ENCODE peak calls at places on chromosomes 1 and 21, in seven cellular contexts. E, S, C, U, F, P and B are unnamed samples.

GRCh38 chr1:25054526-25054925 is 124.5 kb upstream of the RUNX3 start:
- DNase-seq in E (no peak), S (no peak), C (no peak), U (no peak), F (no peak), P (no peak), B (no peak)

GRCh38 chr1:108767708-108768107 is 21.2 kb downstream of the STXBP3 start:
- DNase-seq in E (no peak), S (no peak), C (no peak), U (no peak), F (no peak), P (no peak), B (no peak)

GRCh38 chr1:35432231-35432630 is 125.0 kb downstream of the KIAA0319L start:
- DNase-seq in E (no peak), S (no peak), C (no peak), U (no peak), F (no peak), P (no peak), B (no peak)

GRCh38 chr1:157272264-157272663 is 134.1 kb upstream of the ETV3 start:
- DNase-seq in E (no peak), S (no peak), C (no peak), U (no peak), F (no peak), P (no peak), B (no peak)

GRCh38 chr1:8182034-8182761 is 135.7 kb upstream of the SLC45A1 start:
- DNase-seq in E (peak), S (no peak), C (peak), U (no peak), F (peak), P (peak), B (no peak)

GRCh38 chr1:37255868-37256267 is 218.5 kb upstream of the ZC3H12A start:
- DNase-seq in E (no peak), S (no peak), C (no peak), U (no peak), F (no peak), P (no peak), B (no peak)

GRCh38 chr1:38114633-38115032 is 68.0 kb upstream of the POU3F1 start:
- DNase-seq in E (no peak), S (no peak), C (no peak), U (no peak), F (no peak), P (no peak), B (no peak)

GRCh38 chr1:156151093-156151688 is 2.2 kb upstream of the SEMA4A start:
- DNase-seq in E (peak), S (peak), C (peak), U (no peak), F (peak), P (peak), B (no peak)

GRCh38 chr1:155873860-155874259 is 14.5 kb downstream of the SYT11 start:
- DNase-seq in E (peak), S (no peak), C (peak), U (peak), F (no peak), P (peak), B (peak)

GRCh38 chr1:173440430-173440829 is 36.7 kb upstream of the PRDX6 start:
- DNase-seq in E (no peak), S (no peak), C (no peak), U (no peak), F (no peak), P (no peak), B (no peak)

GRCh38 chr1:25906644-25907300 is 553 bp upstream of the STMN1 start:
- DNase-seq in E (peak), S (no peak), C (no peak), U (no peak), F (no peak), P (no peak), B (no peak)

GRCh38 chr1:109229531-109230127 is 15.9 kb downstream of the SARS1 start:
- DNase-seq in E (no peak), S (no peak), C (no peak), U (no peak), F (no peak), P (no peak), B (no peak)

GRCh38 chr1:10399487-10399917 is 638 bp downstream of the PGD start:
- DNase-seq in E (peak), S (no peak), C (peak), U (no peak), F (no peak), P (peak), B (no peak)

GRCh38 chr1:157198619-157199420 is 60.6 kb upstream of the ETV3 start:
- DNase-seq in E (peak), S (no peak), C (no peak), U (no peak), F (no peak), P (no peak), B (no peak)

GRCh38 chr1:43366179-43366578 is 1.6 kb downstream of the ELOVL1 start:
- DNase-seq in E (peak), S (no peak), C (no peak), U (no peak), F (no peak), P (no peak), B (no peak)

GRCh38 chr1:84327830-84328229 is 26.3 kb downstream of the SAMD13 start:
- DNase-seq in E (no peak), S (no peak), C (no peak), U (no peak), F (no peak), P (no peak), B (no peak)

GRCh38 chr1:67052741-67053534 is 1.0 kb downstream of the SLC35D1 start:
- DNase-seq in E (peak), S (no peak), C (peak), U (no peak), F (peak), P (peak), B (no peak)

GRCh38 chr1:240044620-240045019 is 47.1 kb upstream of the FMN2 start:
- DNase-seq in E (no peak), S (no peak), C (no peak), U (no peak), F (no peak), P (no peak), B (peak)

GRCh38 chr1:43703836-43704235 is 3.5 kb upstream of the ST3GAL3 start:
- DNase-seq in E (peak), S (no peak), C (no peak), U (no peak), F (no peak), P (no peak), B (no peak)

GRCh38 chr1:77516106-77516505 is 166.4 kb downstream of the ZZZ3 start:
- DNase-seq in E (no peak), S (no peak), C (no peak), U (no peak), F (no peak), P (no peak), B (no peak)

GRCh38 chr1:77513839-77514763 is 168.4 kb downstream of the ZZZ3 start:
- DNase-seq in E (peak), S (no peak), C (peak), U (peak), F (no peak), P (peak), B (peak)

GRCh38 chr1:77509898-77510297 is 172.6 kb downstream of the ZZZ3 start:
- DNase-seq in E (no peak), S (no peak), C (no peak), U (no peak), F (no peak), P (no peak), B (no peak)

GRCh38 chr1:77511440-77511840 is 171.0 kb downstream of the ZZZ3 start:
- DNase-seq in E (peak), S (no peak), C (peak), U (no peak), F (no peak), P (peak), B (peak)

DNA sequence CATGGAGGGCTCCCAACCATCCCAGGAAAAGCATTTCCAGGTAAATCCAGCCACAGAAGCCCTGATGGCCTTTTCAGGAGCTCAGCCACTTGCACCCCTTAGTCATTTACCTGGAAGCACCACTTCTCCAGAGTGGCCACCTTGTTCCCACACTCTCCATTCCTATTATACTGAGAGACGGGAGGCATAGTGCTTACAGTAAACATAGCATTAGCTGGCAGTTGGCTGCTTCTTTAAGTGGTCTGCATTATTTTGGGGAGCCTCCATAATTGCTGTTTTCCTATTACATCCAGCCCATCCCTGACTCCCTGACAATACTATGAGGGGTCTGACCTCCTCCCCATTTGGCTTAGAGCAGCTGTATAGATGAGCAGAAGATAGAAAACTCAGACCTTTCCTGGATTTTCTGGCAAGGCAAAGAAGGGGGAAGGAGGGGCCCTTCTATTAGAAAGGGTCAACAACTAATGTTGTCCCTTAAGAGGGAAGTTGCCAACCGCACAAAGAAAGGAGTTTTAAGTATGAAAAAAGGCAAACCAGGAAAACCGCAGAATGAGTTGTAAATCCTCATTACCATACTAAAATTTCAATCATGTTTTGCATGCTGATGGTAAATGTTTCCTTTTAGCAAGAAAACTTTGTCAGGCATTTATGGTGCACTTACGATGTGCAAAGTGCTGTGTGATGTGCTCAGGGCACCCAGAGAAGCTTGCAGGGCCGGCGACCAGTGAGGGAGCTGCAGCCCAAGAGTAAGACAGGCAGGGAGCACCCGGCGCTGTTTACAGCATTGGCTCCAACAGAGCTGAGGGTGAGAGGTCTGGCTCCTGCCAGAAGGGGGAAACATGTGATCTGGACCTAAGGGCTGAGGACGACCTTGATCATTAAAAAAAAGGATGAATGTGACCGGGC is 167.3 kb downstream of the ZZZ3 start:
- DNase-seq in E (no peak), S (no peak), C (peak), U (no peak), F (no peak), P (peak), B (peak)
- TF ChIP-seq CTCF in E (no peak), S (no peak), C (peak), U (no peak), F (no peak), P (peak), B (peak)

DNA sequence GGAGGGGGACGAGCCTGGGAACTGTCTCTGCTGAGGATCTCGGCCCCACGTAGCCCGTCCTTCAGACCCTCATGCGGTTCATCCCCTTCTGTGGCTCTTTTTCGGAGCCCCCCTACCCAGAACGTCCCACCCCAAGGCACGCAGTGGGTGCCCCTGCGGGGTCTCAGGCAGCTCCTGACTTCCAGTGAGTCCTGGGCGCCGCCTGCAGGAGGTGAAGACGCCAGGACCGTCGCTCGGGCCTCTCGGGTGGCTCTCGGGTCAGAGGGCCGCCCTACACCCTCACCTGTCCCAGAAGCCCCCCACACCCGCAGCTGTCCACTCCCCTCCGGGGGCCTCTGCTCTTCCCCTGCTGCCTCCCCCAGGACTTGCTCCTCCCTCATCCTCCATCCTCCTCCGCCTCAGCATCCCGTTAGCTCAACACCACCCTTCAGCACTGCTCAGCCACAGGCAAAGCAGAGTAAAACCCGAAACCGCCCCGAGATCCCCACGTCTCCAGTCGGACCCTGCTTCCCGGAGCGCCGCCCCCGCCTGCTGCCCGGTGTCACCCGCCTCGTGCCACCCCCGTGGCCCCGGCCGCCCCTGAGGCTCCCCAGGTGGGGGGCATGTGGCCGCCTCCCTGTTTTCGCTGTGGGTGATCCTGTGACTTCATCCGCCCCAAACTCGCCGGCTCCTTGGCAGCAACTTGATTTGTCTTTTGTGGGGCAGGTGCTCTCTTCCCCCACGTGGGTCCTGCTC is 13.3 kb upstream of the POFUT2 start:
- DNase-seq in E (no peak), S (peak), C (no peak), U (no peak), F (no peak), P (no peak), B (no peak)
- H3K4me3 ChIP-seq in E (no peak), S (no peak), C (no peak), U (no peak), F (no peak), P (no peak), B (no peak)

GRCh38 chr1:159835862-159836518 is 9.3 kb downstream of the SLAMF8 start:
- DNase-seq in E (no peak), S (no peak), C (peak), U (no peak), F (no peak), P (no peak), B (no peak)

GRCh38 chr1:159838715-159839114 is 12.0 kb downstream of the SLAMF8 start:
- DNase-seq in E (no peak), S (no peak), C (no peak), U (no peak), F (no peak), P (no peak), B (no peak)

GRCh38 chr1:159835366-159835765 is 8.7 kb downstream of the SLAMF8 start:
- DNase-seq in E (no peak), S (no peak), C (no peak), U (no peak), F (no peak), P (no peak), B (no peak)

GRCh38 chr1:159843459-159843858 is 16.8 kb downstream of the SLAMF8 start:
- DNase-seq in E (peak), S (no peak), C (no peak), U (no peak), F (no peak), P (no peak), B (no peak)

DNA sequence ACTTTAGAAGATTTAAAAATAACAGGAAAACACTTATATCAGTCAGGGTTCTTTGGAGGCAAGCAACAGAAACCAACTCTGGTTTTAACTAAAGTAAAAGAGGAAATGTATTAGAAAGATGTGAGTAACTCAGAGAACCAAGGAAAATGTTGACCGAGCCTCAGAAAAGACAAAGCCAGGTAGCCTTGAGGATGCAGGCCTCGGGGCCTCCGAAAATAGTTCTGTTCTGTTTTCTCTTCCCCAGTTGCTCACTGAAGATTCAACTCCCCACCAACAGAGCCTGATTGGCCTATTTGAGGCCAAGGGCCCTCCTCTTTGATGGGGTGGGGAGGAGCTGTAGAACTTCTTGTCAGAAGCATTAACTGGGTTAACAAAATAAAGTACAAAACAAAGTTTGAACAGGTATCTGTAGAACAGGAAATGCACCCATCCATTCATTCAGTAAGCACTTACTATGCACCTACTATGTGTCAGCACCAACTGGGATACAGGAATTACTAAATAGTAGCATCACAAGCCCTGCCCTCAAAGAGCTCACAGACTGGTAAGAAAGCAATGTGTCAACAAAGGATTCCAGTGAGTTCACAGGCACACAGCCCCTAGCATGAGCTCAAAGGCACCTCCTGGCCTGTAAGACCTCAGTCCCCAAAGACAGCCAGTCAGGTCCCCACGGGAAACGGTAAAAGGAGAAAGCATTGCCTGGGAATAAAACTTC is 12.6 kb downstream of the SLAMF8 start:
- DNase-seq in E (no peak), S (no peak), C (no peak), U (no peak), F (no peak), P (no peak), B (no peak)
- TF ChIP-seq CTCF in E (no peak), S (no peak), C (no peak), U (no peak), F (no peak), P (no peak), B (no peak)

DNA sequence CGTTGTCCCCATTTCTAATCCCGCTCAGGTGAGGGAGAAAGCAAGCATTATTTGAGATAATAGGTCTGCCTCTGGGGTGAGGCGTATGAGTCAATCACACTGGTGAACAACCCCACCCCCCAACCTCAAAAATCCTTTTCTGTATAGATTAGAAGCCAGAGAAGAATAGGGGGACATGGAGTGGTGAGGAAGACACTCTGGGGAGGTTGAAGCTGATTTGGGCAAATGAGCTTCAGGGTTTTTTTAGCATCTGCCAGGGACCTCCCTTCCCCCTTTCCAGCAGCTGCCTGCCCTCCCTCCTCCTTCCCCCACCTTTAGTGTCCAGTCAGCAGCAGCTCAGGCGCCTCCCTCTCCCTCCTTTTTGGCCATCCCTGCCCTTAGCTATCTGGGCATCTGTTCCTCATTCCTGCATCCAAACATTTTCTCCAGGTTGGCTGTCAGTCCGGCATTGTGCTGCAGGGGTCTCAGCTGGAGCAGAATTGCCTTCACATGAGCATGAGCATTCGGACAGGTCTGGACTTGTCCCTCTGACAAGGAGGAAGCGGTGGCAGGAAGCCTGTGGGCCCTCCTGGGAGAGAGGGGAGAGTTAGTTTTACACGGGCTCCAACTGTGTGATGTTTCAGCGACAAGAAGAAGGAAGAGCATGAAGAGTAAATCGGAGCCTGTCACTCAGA is 30.8 kb upstream of the PTGFRN start:
- DNase-seq in E (peak), S (no peak), C (peak), U (no peak), F (no peak), P (peak), B (no peak)
- H3K4me3 ChIP-seq in E (peak), S (peak), C (peak), U (peak), F (no peak), P (no peak), B (peak)

GRCh38 chr1:58035523-58035922 is 511.0 kb downstream of the OMA1 start:
- DNase-seq in E (peak), S (no peak), C (no peak), U (no peak), F (no peak), P (peak), B (no peak)
- TF ChIP-seq CTCF in E (peak), S (no peak), C (no peak), U (no peak), F (peak), P (no peak), B (no peak)